ENCODE peak calls at places on chromosomes 2 and 18, in four cellular contexts. B is HCT116, N is HepG2, J is K562. R is an unnamed sample.
A peak's percentile ranks its signal among the peaks of the same experiment; 100 is the strongest.

GRCh38 chr2:202158796-202159195 is 79.6 kb downstream of the SUMO1 start:
- DNase-seq in N (no peak), J (no peak), B (no peak), R (no peak)

GRCh38 chr18:41315134-41315533 is 639.9 kb upstream of the PIK3C3 start:
- DNase-seq in J (no peak), B (no peak), N (no peak), R (no peak)

GRCh38 chr2:108620656-108621055 is 86.4 kb downstream of the LIMS1 start:
- DNase-seq in B (no peak), J (no peak), N (no peak), R (no peak)

GRCh38 chr18:59686260-59686659 is 11.0 kb downstream of the CCBE1 start:
- DNase-seq in B (no peak), J (no peak), N (no peak), R (no peak)

GRCh38 chr2:144162652-144163051 is 357.3 kb downstream of the ZEB2 start:
- DNase-seq in B (peak; percentile 7), N (peak; percentile 35), J (no peak), R (no peak)

GRCh38 chr18:4807495-4808293 is 352.6 kb upstream of the DLGAP1 start:
- DNase-seq in B (no peak), J (no peak), N (no peak), R (no peak)

GRCh38 chr2:101486258-101486701 is 11.4 kb upstream of the RFX8 start:
- DNase-seq in J (no peak), B (no peak), N (no peak), R (no peak)

GRCh38 chr2:6647028-6647427 is 218.7 kb downstream of the CMPK2 start:
- DNase-seq in N (no peak), J (no peak), B (no peak), R (no peak)

GRCh38 chr2:208254871-208255556 is at the start of gene IDH1:
- DNase-seq in N (peak; percentile 94), B (peak; percentile 87), J (peak; percentile 94), R (peak; percentile 71)
- TF ChIP-seq CTCF in N (peak; percentile 84), B (peak; percentile 64), J (peak; percentile 66), R (peak; percentile 85)

GRCh38 chr2:27089111-27089954 is 2.8 kb downstream of the KHK start:
- DNase-seq in B (no peak), N (no peak), J (no peak), R (no peak)

GRCh38 chr2:27088644-27089043 is 2.1 kb downstream of the KHK start:
- DNase-seq in B (no peak), J (no peak), N (no peak), R (no peak)

GRCh38 chr2:27086722-27087446 is at the start of gene KHK:
- DNase-seq in B (no peak), J (peak; percentile 42), N (peak; percentile 58), R (no peak)

GRCh38 chr2:27086090-27086721 is 366 bp upstream of the KHK start:
- DNase-seq in J (peak; percentile 97), N (peak; percentile 87), B (peak; percentile 77), R (peak; percentile 59)

DNA sequence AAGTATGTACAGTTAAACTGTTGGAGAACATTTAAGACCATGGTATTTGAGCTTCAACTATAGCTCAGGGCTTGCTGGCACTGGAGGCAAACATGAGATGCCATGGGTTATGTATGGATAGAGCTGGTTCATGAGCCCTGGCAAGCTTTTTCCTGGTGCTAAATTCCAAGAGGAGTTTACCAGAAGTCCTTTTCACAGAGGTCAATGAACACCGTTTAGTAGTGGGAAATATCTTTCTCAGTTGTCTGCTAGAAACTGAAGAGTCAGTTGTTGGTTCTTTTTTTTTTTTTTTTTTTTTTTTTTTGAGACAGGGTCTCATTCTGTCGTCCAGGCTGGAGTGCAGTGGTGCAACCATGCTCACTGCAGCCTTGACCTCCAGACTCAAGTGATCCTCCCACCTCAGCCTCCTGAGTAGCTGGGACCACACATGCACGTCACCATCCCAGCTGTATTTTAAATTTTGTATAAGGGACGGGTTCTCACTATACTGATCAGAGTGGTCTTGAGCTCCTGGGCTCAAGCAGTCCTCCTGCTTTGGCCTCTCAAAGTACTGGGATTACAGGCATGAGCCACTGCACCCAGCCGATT is 1.3 kb downstream of the KHK start:
- DNase-seq in N (no peak), B (no peak), J (no peak), R (no peak)
- TF ChIP-seq TCF7L2 in N (no peak), B (no peak), J (no peak), R (no peak)

GRCh38 chr18:58405107-58405898 is 223.6 kb downstream of the ALPK2 start:
- DNase-seq in J (no peak), B (no peak), N (no peak), R (no peak)
- H3K27ac ChIP-seq in J (no peak overlapping the region), B (no peak overlapping the region), N (peak overlapping the region; percentile 98), R (no peak overlapping the region)

DNA sequence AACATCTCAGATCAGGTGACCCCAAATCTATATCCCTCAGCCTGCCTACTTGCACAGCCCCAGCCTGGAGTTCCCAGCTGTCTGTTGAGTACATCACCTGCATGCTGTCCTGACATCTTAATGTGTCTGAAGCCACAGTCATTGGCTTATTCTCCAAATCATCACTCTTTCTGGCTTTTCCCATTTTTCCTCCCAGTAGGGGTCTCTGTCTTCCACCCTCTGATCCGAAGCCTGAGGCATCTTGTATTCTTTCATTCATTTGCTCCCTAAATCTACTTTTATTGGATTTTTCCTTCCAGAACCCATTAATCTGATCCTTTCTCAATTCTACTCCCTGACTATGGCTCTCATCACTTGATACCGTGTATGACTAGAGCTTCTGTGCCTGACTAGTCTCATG is 332.9 kb upstream of the DCC start:
- DNase-seq in N (no peak), B (no peak), J (no peak), R (no peak)
- TF ChIP-seq CTCF in N (peak; percentile 33), B (no peak), J (no peak), R (no peak)